ENCODE peak calls at places on chromosomes 11 and 22, in nine cellular contexts. One of them, this sample, is unnamed.

GRCh38 chr11:1742869-1743586 is 7.4 kb downstream of the IFITM10 start:
- DNase-seq in effector memory CD4-positive, alpha-beta T cell: no peak
- DNase-seq in PC-3: no peak
- DNase-seq in esophagus squamous epithelium: no peak
- DNase-seq in H7: no peak
- DNase-seq in cardiac muscle cell: no peak
- DNase-seq in NCI-H748 treated with DMSO at 0.1 percent for 48 hours: no peak
- DNase-seq in nephron progenitor cell: no peak
- DNase-seq in GM03348: no peak
- DNase-seq in this sample: no peak

GRCh38 chr22:48070760-48071159 is 1308.3 kb downstream of the TBC1D22A start:
- DNase-seq in esophagus squamous epithelium: no peak
- DNase-seq in effector memory CD4-positive, alpha-beta T cell: no peak
- DNase-seq in nephron progenitor cell: no peak
- DNase-seq in PC-3: no peak
- DNase-seq in NCI-H748 treated with DMSO at 0.1 percent for 48 hours: no peak
- DNase-seq in GM03348: no peak
- DNase-seq in cardiac muscle cell: no peak
- DNase-seq in H7: peak; percentile 57
- DNase-seq in this sample: no peak

GRCh38 chr11:60018058-60018457 is 1.1 kb downstream of the OOSP4B start:
- DNase-seq in GM03348: no peak
- DNase-seq in nephron progenitor cell: no peak
- DNase-seq in esophagus squamous epithelium: no peak
- DNase-seq in cardiac muscle cell: no peak
- DNase-seq in NCI-H748 treated with DMSO at 0.1 percent for 48 hours: no peak
- DNase-seq in PC-3: no peak
- DNase-seq in H7: peak; percentile 9
- DNase-seq in effector memory CD4-positive, alpha-beta T cell: no peak
- DNase-seq in this sample: no peak

GRCh38 chr11:5107285-5107684 is 30.9 kb downstream of the OR52A5 start:
- DNase-seq in esophagus squamous epithelium: no peak
- DNase-seq in nephron progenitor cell: no peak
- DNase-seq in H7: no peak
- DNase-seq in PC-3: no peak
- DNase-seq in cardiac muscle cell: no peak
- DNase-seq in NCI-H748 treated with DMSO at 0.1 percent for 48 hours: no peak
- DNase-seq in GM03348: no peak
- DNase-seq in effector memory CD4-positive, alpha-beta T cell: no peak
- DNase-seq in this sample: no peak

GRCh38 chr11:118485273-118485672 is 42.0 kb upstream of the TTC36 start:
- DNase-seq in NCI-H748 treated with DMSO at 0.1 percent for 48 hours: no peak
- DNase-seq in nephron progenitor cell: no peak
- DNase-seq in GM03348: no peak
- DNase-seq in effector memory CD4-positive, alpha-beta T cell: no peak
- DNase-seq in cardiac muscle cell: peak; percentile 2
- DNase-seq in H7: peak; percentile 30
- DNase-seq in esophagus squamous epithelium: no peak
- DNase-seq in PC-3: peak; percentile 11
- DNase-seq in this sample: no peak

GRCh38 chr11:46212720-46213119 is 64.7 kb upstream of the CREB3L1 start:
- DNase-seq in cardiac muscle cell: no peak
- DNase-seq in H7: no peak
- DNase-seq in PC-3: peak; percentile 28
- DNase-seq in effector memory CD4-positive, alpha-beta T cell: no peak
- DNase-seq in GM03348: no peak
- DNase-seq in esophagus squamous epithelium: no peak
- DNase-seq in NCI-H748 treated with DMSO at 0.1 percent for 48 hours: no peak
- DNase-seq in nephron progenitor cell: no peak
- DNase-seq in this sample: no peak

GRCh38 chr11:33402066-33402465 is 144.9 kb downstream of the HIPK3 start:
- DNase-seq in NCI-H748 treated with DMSO at 0.1 percent for 48 hours: no peak
- DNase-seq in nephron progenitor cell: no peak
- DNase-seq in effector memory CD4-positive, alpha-beta T cell: no peak
- DNase-seq in GM03348: no peak
- DNase-seq in PC-3: no peak
- DNase-seq in H7: peak; percentile 33
- DNase-seq in esophagus squamous epithelium: no peak
- DNase-seq in cardiac muscle cell: peak; percentile 6
- DNase-seq in this sample: no peak

GRCh38 chr22:43488031-43488892 is 76.4 kb downstream of the MPPED1 start:
- DNase-seq in PC-3: no peak
- DNase-seq in NCI-H748 treated with DMSO at 0.1 percent for 48 hours: no peak
- DNase-seq in effector memory CD4-positive, alpha-beta T cell: no peak
- DNase-seq in esophagus squamous epithelium: no peak
- DNase-seq in H7: no peak
- DNase-seq in nephron progenitor cell: no peak
- DNase-seq in cardiac muscle cell: no peak
- DNase-seq in GM03348: no peak
- DNase-seq in this sample: no peak

GRCh38 chr11:126512251-126512650 is 156.8 kb downstream of the ST3GAL4 start:
- DNase-seq in H7: no peak
- DNase-seq in cardiac muscle cell: no peak
- DNase-seq in GM03348: no peak
- DNase-seq in NCI-H748 treated with DMSO at 0.1 percent for 48 hours: no peak
- DNase-seq in nephron progenitor cell: no peak
- DNase-seq in effector memory CD4-positive, alpha-beta T cell: no peak
- DNase-seq in PC-3: no peak
- DNase-seq in esophagus squamous epithelium: no peak
- DNase-seq in this sample: no peak

GRCh38 chr22:19058713-19059451 is 63.3 kb downstream of the DGCR2 start:
- DNase-seq in H7: peak; percentile 55
- DNase-seq in effector memory CD4-positive, alpha-beta T cell: no peak
- DNase-seq in esophagus squamous epithelium: no peak
- DNase-seq in GM03348: no peak
- DNase-seq in NCI-H748 treated with DMSO at 0.1 percent for 48 hours: no peak
- DNase-seq in nephron progenitor cell: no peak
- DNase-seq in PC-3: peak; percentile 16
- DNase-seq in cardiac muscle cell: no peak
- DNase-seq in this sample: no peak

GRCh38 chr11:47399860-47400812 is 8.3 kb upstream of the SLC39A13 start:
- DNase-seq in effector memory CD4-positive, alpha-beta T cell: peak; percentile 33
- DNase-seq in esophagus squamous epithelium: no peak
- DNase-seq in H7: peak; percentile 96
- DNase-seq in GM03348: peak; percentile 69
- DNase-seq in NCI-H748 treated with DMSO at 0.1 percent for 48 hours: no peak
- DNase-seq in PC-3: no peak
- DNase-seq in cardiac muscle cell: no peak
- DNase-seq in nephron progenitor cell: peak; percentile 71
- DNase-seq in this sample: no peak

GRCh38 chr22:33210129-33210784 is 152.1 kb upstream of the SYN3 start:
- DNase-seq in NCI-H748 treated with DMSO at 0.1 percent for 48 hours: peak; percentile 7
- DNase-seq in H7: peak; percentile 85
- DNase-seq in PC-3: peak; percentile 46
- DNase-seq in cardiac muscle cell: peak; percentile 48
- DNase-seq in GM03348: peak; percentile 80
- DNase-seq in nephron progenitor cell: peak; percentile 47
- DNase-seq in esophagus squamous epithelium: no peak
- DNase-seq in effector memory CD4-positive, alpha-beta T cell: no peak
- DNase-seq in this sample: no peak

GRCh38 chr11:3617990-3618389 is 23.8 kb downstream of the ART5 start:
- DNase-seq in H7: no peak
- DNase-seq in NCI-H748 treated with DMSO at 0.1 percent for 48 hours: no peak
- DNase-seq in effector memory CD4-positive, alpha-beta T cell: no peak
- DNase-seq in PC-3: no peak
- DNase-seq in cardiac muscle cell: no peak
- DNase-seq in nephron progenitor cell: no peak
- DNase-seq in GM03348: no peak
- DNase-seq in esophagus squamous epithelium: no peak
- DNase-seq in this sample: no peak

GRCh38 chr11:106276859-106277436 is 199.5 kb downstream of the AASDHPPT start:
- DNase-seq in PC-3: peak; percentile 62
- DNase-seq in GM03348: no peak
- DNase-seq in NCI-H748 treated with DMSO at 0.1 percent for 48 hours: no peak
- DNase-seq in nephron progenitor cell: no peak
- DNase-seq in effector memory CD4-positive, alpha-beta T cell: no peak
- DNase-seq in H7: no peak
- DNase-seq in esophagus squamous epithelium: no peak
- DNase-seq in cardiac muscle cell: peak; percentile 55
- DNase-seq in this sample: no peak

GRCh38 chr11:18394300-18394927 is at the start of gene LDHA:
- DNase-seq in H7: peak; percentile 83
- DNase-seq in GM03348: peak; percentile 98
- DNase-seq in effector memory CD4-positive, alpha-beta T cell: peak; percentile 98
- DNase-seq in nephron progenitor cell: peak; percentile 90
- DNase-seq in esophagus squamous epithelium: peak; percentile 93
- DNase-seq in cardiac muscle cell: peak; percentile 99
- DNase-seq in NCI-H748 treated with DMSO at 0.1 percent for 48 hours: peak; percentile 86
- DNase-seq in PC-3: peak; percentile 93
- DNase-seq in this sample: peak; percentile 76

GRCh38 chr11:2092956-2093412 is 46.2 kb downstream of the IGF2 start:
- DNase-seq in PC-3: peak; percentile 95
- DNase-seq in nephron progenitor cell: no peak
- DNase-seq in GM03348: peak; percentile 52
- DNase-seq in cardiac muscle cell: peak; percentile 61
- DNase-seq in H7: peak; percentile 63
- DNase-seq in esophagus squamous epithelium: no peak
- DNase-seq in effector memory CD4-positive, alpha-beta T cell: peak; percentile 37
- DNase-seq in NCI-H748 treated with DMSO at 0.1 percent for 48 hours: no peak
- DNase-seq in this sample: no peak

GRCh38 chr22:31272522-31273446 is 19.5 kb downstream of the PIK3IP1 start:
- DNase-seq in H7: peak; percentile 81
- DNase-seq in GM03348: peak; percentile 80
- DNase-seq in PC-3: peak; percentile 66
- DNase-seq in cardiac muscle cell: peak; percentile 75
- DNase-seq in nephron progenitor cell: peak; percentile 56
- DNase-seq in NCI-H748 treated with DMSO at 0.1 percent for 48 hours: no peak
- DNase-seq in esophagus squamous epithelium: no peak
- DNase-seq in effector memory CD4-positive, alpha-beta T cell: peak; percentile 32
- DNase-seq in this sample: no peak

GRCh38 chr22:29130490-29130889 is 57.7 kb downstream of the KREMEN1 start:
- DNase-seq in PC-3: no peak
- DNase-seq in NCI-H748 treated with DMSO at 0.1 percent for 48 hours: no peak
- DNase-seq in GM03348: no peak
- DNase-seq in effector memory CD4-positive, alpha-beta T cell: no peak
- DNase-seq in nephron progenitor cell: no peak
- DNase-seq in cardiac muscle cell: no peak
- DNase-seq in esophagus squamous epithelium: no peak
- DNase-seq in H7: no peak
- DNase-seq in this sample: no peak

GRCh38 chr11:42657169-42657568 is 654.6 kb upstream of the API5 start:
- DNase-seq in esophagus squamous epithelium: no peak
- DNase-seq in cardiac muscle cell: no peak
- DNase-seq in PC-3: no peak
- DNase-seq in GM03348: no peak
- DNase-seq in nephron progenitor cell: no peak
- DNase-seq in H7: no peak
- DNase-seq in effector memory CD4-positive, alpha-beta T cell: no peak
- DNase-seq in NCI-H748 treated with DMSO at 0.1 percent for 48 hours: no peak
- DNase-seq in this sample: no peak

GRCh38 chr22:35580351-35581022 is 36.6 kb downstream of the MB start:
- DNase-seq in effector memory CD4-positive, alpha-beta T cell: no peak
- DNase-seq in cardiac muscle cell: no peak
- DNase-seq in PC-3: no peak
- DNase-seq in H7: no peak
- DNase-seq in esophagus squamous epithelium: no peak
- DNase-seq in NCI-H748 treated with DMSO at 0.1 percent for 48 hours: no peak
- DNase-seq in GM03348: no peak
- DNase-seq in nephron progenitor cell: no peak
- DNase-seq in this sample: no peak

GRCh38 chr22:37126383-37126782 is 16.9 kb upstream of the TMPRSS6 start:
- DNase-seq in NCI-H748 treated with DMSO at 0.1 percent for 48 hours: no peak
- DNase-seq in nephron progenitor cell: no peak
- DNase-seq in esophagus squamous epithelium: no peak
- DNase-seq in GM03348: no peak
- DNase-seq in cardiac muscle cell: no peak
- DNase-seq in effector memory CD4-positive, alpha-beta T cell: no peak
- DNase-seq in H7: peak; percentile 86
- DNase-seq in PC-3: no peak
- DNase-seq in this sample: no peak

This sample was measured in SIG-M5.